ENCODE peak calls at places on chromosomes 1 and 21, in eight cellular contexts. Q is cardiac fibroblast; Y is HFFc6; K is activated CD8-positive, alpha-beta T cell treated with anti-CD3 and anti-CD28 coated beads, Interleukin-2, amount 10 ng/mL, durations not matched to agents 7 days and 5 days; M is AG08396; J is SHP77; U is activated T-cell treated with anti-CD3 and anti-CD28 coated beads, Interleukin-2, amount 50 U/mL, for 72 hours; F is GM04504. N is an unnamed sample.
A peak's percentile ranks its signal among the peaks of the same experiment; 100 is the strongest.

GRCh38 chr1:227891955-227892871 is 55.5 kb downstream of the WNT9A start:
- DNase-seq in Q (no peak), Y (no peak), K (no peak), M (no peak), J (no peak), U (no peak), F (no peak), N (no peak)

GRCh38 chr1:21436488-21437340 is 3.2 kb upstream of the NBPF3 start:
- DNase-seq in Q (no peak), Y (no peak), K (no peak), M (peak; percentile 20), J (no peak), U (no peak), F (no peak), N (no peak)

GRCh38 chr1:12124693-12125421 is 41.9 kb upstream of the TNFRSF1B start:
- DNase-seq in Q (peak; percentile 80), Y (peak; percentile 43), K (peak; percentile 86), M (peak; percentile 69), J (peak; percentile 24), U (peak; percentile 78), F (no peak), N (peak; percentile 35)

GRCh38 chr1:174818951-174819350 is 180.8 kb upstream of the CACYBP start:
- DNase-seq in Q (peak; percentile 46), Y (peak; percentile 70), K (no peak), M (no peak), J (no peak), U (no peak), F (no peak), N (no peak)

GRCh38 chr1:86409416-86410021 is 13.4 kb upstream of the ODF2L start:
- DNase-seq in Q (peak; percentile 18), Y (no peak), K (no peak), M (no peak), J (peak; percentile 20), U (no peak), F (no peak), N (no peak)

GRCh38 chr1:248926401-248927182 is 20.6 kb downstream of the PGBD2 start:
- DNase-seq in Q (peak; percentile 73), Y (peak; percentile 87), K (no peak), M (peak; percentile 33), J (no peak), U (peak; percentile 21), F (no peak), N (no peak)

GRCh38 chr1:91851130-91852010 is 34.6 kb downstream of the TGFBR3 start:
- DNase-seq in Q (peak; percentile 85), Y (peak; percentile 79), K (no peak), M (peak; percentile 81), J (peak; percentile 60), U (no peak), F (peak; percentile 32), N (no peak)

GRCh38 chr1:45568421-45568820 is 15.4 kb upstream of the NASP start:
- DNase-seq in Q (no peak), Y (no peak), K (no peak), M (no peak), J (no peak), U (no peak), F (no peak), N (no peak)

GRCh38 chr1:112982853-112983539 is 27.0 kb upstream of the SLC16A1 start:
- DNase-seq in Q (no peak), Y (no peak), K (no peak), M (no peak), J (no peak), U (no peak), F (no peak), N (no peak)

GRCh38 chr1:22788298-22788697 is 77.7 kb downstream of the EPHB2 start:
- DNase-seq in Q (no peak), Y (no peak), K (no peak), M (no peak), J (no peak), U (no peak), F (no peak), N (no peak)

GRCh38 chr1:31760422-31760900 is 3.7 kb downstream of the ADGRB2 start:
- DNase-seq in Q (no peak), Y (no peak), K (no peak), M (peak; percentile 53), J (peak; percentile 29), U (no peak), F (no peak), N (no peak)

GRCh38 chr1:159763686-159764085 is 17.1 kb upstream of the DUSP23 start:
- DNase-seq in Q (no peak), Y (no peak), K (no peak), M (no peak), J (no peak), U (no peak), F (no peak), N (no peak)

GRCh38 chr1:1199141-1199960 is 7.0 kb downstream of the TNFRSF18 start:
- DNase-seq in Q (no peak), Y (no peak), K (no peak), M (no peak), J (no peak), U (no peak), F (no peak), N (no peak)

GRCh38 chr1:183697814-183698590 is 44.9 kb upstream of the APOBEC4 start:
- DNase-seq in Q (no peak), Y (no peak), K (no peak), M (no peak), J (no peak), U (no peak), F (no peak), N (no peak)

GRCh38 chr1:77538956-77539509 is 143.4 kb downstream of the ZZZ3 start:
- DNase-seq in Q (peak; percentile 94), Y (peak; percentile 85), K (no peak), M (peak; percentile 79), J (no peak), U (no peak), F (peak; percentile 81), N (peak; percentile 46)

GRCh38 chr1:37410815-37411214 is 63.6 kb upstream of the ZC3H12A start:
- DNase-seq in Q (peak; percentile 21), Y (no peak), K (peak; percentile 44), M (peak; percentile 51), J (no peak), U (no peak), F (no peak), N (no peak)

GRCh38 chr1:38045431-38046332 is 911 bp downstream of the POU3F1 start:
- DNase-seq in Q (peak; percentile 22), Y (no peak), K (no peak), M (no peak), J (no peak), U (no peak), F (no peak), N (no peak)

GRCh38 chr1:3567405-3567804 is 43.9 kb downstream of the MEGF6 start:
- DNase-seq in Q (no peak), Y (no peak), K (no peak), M (no peak), J (no peak), U (no peak), F (no peak), N (no peak)

GRCh38 chr1:96259399-96259798 is 462.2 kb upstream of the PTBP2 start:
- DNase-seq in Q (no peak), Y (no peak), K (no peak), M (no peak), J (no peak), U (no peak), F (no peak), N (no peak)

GRCh38 chr1:116565222-116565621 is 5.6 kb downstream of the CD58 start:
- DNase-seq in Q (no peak), Y (no peak), K (no peak), M (no peak), J (no peak), U (no peak), F (no peak), N (no peak)

GRCh38 chr21:45161039-45161945 is 86.9 kb downstream of the ADARB1 start:
- DNase-seq in Q (no peak), Y (no peak), K (peak; percentile 12), M (no peak), J (no peak), U (no peak), F (no peak), N (no peak)

GRCh38 chr1:220363196-220363831 is 91.1 kb upstream of the RAB3GAP2 start:
- DNase-seq in Q (no peak), Y (no peak), K (no peak), M (no peak), J (peak; percentile 29), U (no peak), F (no peak), N (peak; percentile 92)

GRCh38 chr1:181503130-181503810 is 20.0 kb downstream of the CACNA1E start:
- DNase-seq in Q (no peak), Y (no peak), K (no peak), M (no peak), J (no peak), U (no peak), F (no peak), N (no peak)

GRCh38 chr1:203477748-203478147 is 2.1 kb downstream of the PRELP start:
- DNase-seq in Q (no peak), Y (no peak), K (no peak), M (no peak), J (no peak), U (no peak), F (no peak), N (no peak)

GRCh38 chr1:64892576-64893573 is 73.5 kb downstream of the JAK1 start:
- DNase-seq in Q (peak; percentile 77), Y (no peak), K (no peak), M (no peak), J (no peak), U (no peak), F (no peak), N (no peak)

GRCh38 chr21:45513003-45513706 is 29.1 kb downstream of the SLC19A1 start:
- DNase-seq in Q (no peak), Y (no peak), K (no peak), M (no peak), J (no peak), U (no peak), F (no peak), N (no peak)

GRCh38 chr1:108079550-108079949 is 114.6 kb upstream of the VAV3 start:
- DNase-seq in Q (no peak), Y (no peak), K (peak; percentile 72), M (no peak), J (no peak), U (peak; percentile 45), F (no peak), N (no peak)

GRCh38 chr1:61207416-61207815 is 125.1 kb downstream of the NFIA start:
- DNase-seq in Q (no peak), Y (no peak), K (no peak), M (no peak), J (no peak), U (no peak), F (no peak), N (no peak)

GRCh38 chr1:12082988-12083387 is 19.9 kb downstream of the TNFRSF8 start:
- DNase-seq in Q (no peak), Y (no peak), K (no peak), M (no peak), J (no peak), U (no peak), F (no peak), N (no peak)

GRCh38 chr21:42308161-42308913 is 6.9 kb downstream of the TFF3 start:
- DNase-seq in Q (no peak), Y (no peak), K (no peak), M (no peak), J (no peak), U (no peak), F (no peak), N (no peak)

N was measured in NCI-H1694.